ENCODE peak calls at places on chromosomes 11 and 22, in nine cellular contexts. One of them, this sample, is unnamed.

GRCh38 chr11:109707411-109707810 is 285.4 kb downstream of the C11orf87 start:
- DNase-seq in breast epithelium: no peak
- DNase-seq in AG04450: no peak
- DNase-seq in Calu3: no peak
- DNase-seq in foreskin fibroblast: no peak
- DNase-seq in IMR-90: no peak
- DNase-seq in spleen: no peak
- DNase-seq in activated CD8-positive, alpha-beta T cell treated with anti-CD3 and anti-CD28 coated beads for 36 hours: no peak
- DNase-seq in HFFc6: no peak
- DNase-seq in this sample: no peak

GRCh38 chr22:36870250-36870649 is 9.4 kb downstream of the NCF4 start:
- DNase-seq in IMR-90: no peak
- DNase-seq in Calu3: peak; percentile 69
- DNase-seq in foreskin fibroblast: no peak
- DNase-seq in HFFc6: no peak
- DNase-seq in spleen: no peak
- DNase-seq in activated CD8-positive, alpha-beta T cell treated with anti-CD3 and anti-CD28 coated beads for 36 hours: no peak
- DNase-seq in breast epithelium: peak; percentile 45
- DNase-seq in AG04450: no peak
- DNase-seq in this sample: no peak

GRCh38 chr11:133530501-133530835 is 1.8 kb downstream of the OPCML start:
- DNase-seq in HFFc6: no peak
- DNase-seq in AG04450: no peak
- DNase-seq in spleen: no peak
- DNase-seq in IMR-90: no peak
- DNase-seq in activated CD8-positive, alpha-beta T cell treated with anti-CD3 and anti-CD28 coated beads for 36 hours: no peak
- DNase-seq in breast epithelium: no peak
- DNase-seq in Calu3: no peak
- DNase-seq in foreskin fibroblast: no peak
- DNase-seq in this sample: no peak

GRCh38 chr11:59669611-59670009 is 773 bp upstream of the PATL1 start:
- DNase-seq in spleen: peak; percentile 91
- DNase-seq in breast epithelium: peak; percentile 31
- DNase-seq in foreskin fibroblast: peak; percentile 76
- DNase-seq in Calu3: peak; percentile 21
- DNase-seq in HFFc6: peak; percentile 44
- DNase-seq in IMR-90: peak; percentile 49
- DNase-seq in AG04450: no peak
- DNase-seq in activated CD8-positive, alpha-beta T cell treated with anti-CD3 and anti-CD28 coated beads for 36 hours: no peak
- DNase-seq in this sample: peak; percentile 2

GRCh38 chr11:9861860-9862725 is 198.2 kb downstream of the SWAP70 start:
- DNase-seq in spleen: no peak
- DNase-seq in foreskin fibroblast: peak; percentile 84
- DNase-seq in Calu3: peak; percentile 61
- DNase-seq in HFFc6: peak; percentile 70
- DNase-seq in breast epithelium: peak; percentile 25
- DNase-seq in IMR-90: peak; percentile 75
- DNase-seq in AG04450: no peak
- DNase-seq in activated CD8-positive, alpha-beta T cell treated with anti-CD3 and anti-CD28 coated beads for 36 hours: peak; percentile 70
- DNase-seq in this sample: no peak

GRCh38 chr11:76236092-76237026 is 30.1 kb upstream of the WNT11 start:
- DNase-seq in breast epithelium: no peak
- DNase-seq in HFFc6: peak; percentile 38
- DNase-seq in Calu3: peak; percentile 63
- DNase-seq in spleen: peak; percentile 89
- DNase-seq in IMR-90: peak; percentile 33
- DNase-seq in foreskin fibroblast: peak; percentile 80
- DNase-seq in activated CD8-positive, alpha-beta T cell treated with anti-CD3 and anti-CD28 coated beads for 36 hours: peak; percentile 70
- DNase-seq in AG04450: no peak
- DNase-seq in this sample: no peak

GRCh38 chr11:71365626-71366025 is 82.6 kb downstream of the DHCR7 start:
- DNase-seq in spleen: no peak
- DNase-seq in HFFc6: no peak
- DNase-seq in breast epithelium: no peak
- DNase-seq in IMR-90: no peak
- DNase-seq in activated CD8-positive, alpha-beta T cell treated with anti-CD3 and anti-CD28 coated beads for 36 hours: no peak
- DNase-seq in AG04450: no peak
- DNase-seq in Calu3: no peak
- DNase-seq in foreskin fibroblast: no peak
- DNase-seq in this sample: no peak

GRCh38 chr11:31656051-31656450 is 146.5 kb downstream of the ELP4 start:
- DNase-seq in IMR-90: peak; percentile 9
- DNase-seq in activated CD8-positive, alpha-beta T cell treated with anti-CD3 and anti-CD28 coated beads for 36 hours: no peak
- DNase-seq in foreskin fibroblast: no peak
- DNase-seq in spleen: no peak
- DNase-seq in breast epithelium: no peak
- DNase-seq in HFFc6: peak; percentile 18
- DNase-seq in AG04450: no peak
- DNase-seq in Calu3: no peak
- DNase-seq in this sample: no peak

GRCh38 chr11:59224419-59224928 is 11.7 kb upstream of the MPEG1 start:
- DNase-seq in HFFc6: no peak
- DNase-seq in activated CD8-positive, alpha-beta T cell treated with anti-CD3 and anti-CD28 coated beads for 36 hours: no peak
- DNase-seq in spleen: no peak
- DNase-seq in Calu3: no peak
- DNase-seq in breast epithelium: no peak
- DNase-seq in AG04450: no peak
- DNase-seq in IMR-90: no peak
- DNase-seq in foreskin fibroblast: peak; percentile 10
- DNase-seq in this sample: no peak

DNA sequence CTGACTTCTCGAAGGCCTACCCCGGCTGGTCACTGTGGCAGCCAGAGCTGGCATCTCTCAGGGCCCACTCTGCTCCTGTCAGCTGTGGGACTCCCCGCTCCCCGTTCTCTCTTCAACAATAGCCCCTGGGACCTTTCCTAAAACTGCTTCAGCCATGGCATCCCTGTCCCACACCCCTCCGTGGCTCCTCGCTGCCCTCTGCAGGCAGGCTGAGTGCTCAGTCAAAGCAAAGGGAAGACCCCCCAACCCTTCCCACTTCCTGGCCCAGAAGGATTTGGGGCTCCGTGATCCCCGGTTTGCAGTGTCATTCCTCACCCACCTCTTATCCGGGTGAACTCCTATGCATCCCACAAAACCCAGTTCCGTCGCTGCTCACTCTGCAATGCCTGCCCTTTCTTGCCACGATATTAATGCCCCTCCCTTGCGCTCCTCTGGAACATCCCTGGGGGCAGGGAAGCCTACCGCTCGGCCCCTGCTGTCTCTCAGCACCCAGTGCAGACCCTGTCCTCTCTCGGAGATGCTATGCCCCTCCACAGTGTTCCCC is 1.6 kb upstream of the TH start:
- DNase-seq in foreskin fibroblast: no peak
- DNase-seq in IMR-90: no peak
- DNase-seq in breast epithelium: no peak
- DNase-seq in AG04450: no peak
- DNase-seq in HFFc6: no peak
- DNase-seq in activated CD8-positive, alpha-beta T cell treated with anti-CD3 and anti-CD28 coated beads for 36 hours: peak; percentile 24
- DNase-seq in spleen: no peak
- DNase-seq in Calu3: peak; percentile 50
- DNase-seq in this sample: no peak
- TF ChIP-seq CTCF in foreskin fibroblast: peak; percentile 45
- TF ChIP-seq CTCF in IMR-90: peak; percentile 34
- TF ChIP-seq CTCF in breast epithelium: no peak
- TF ChIP-seq CTCF in AG04450: peak; percentile 37
- TF ChIP-seq CTCF in HFFc6: peak; percentile 55
- TF ChIP-seq CTCF in activated CD8-positive, alpha-beta T cell treated with anti-CD3 and anti-CD28 coated beads for 36 hours: peak; percentile 31
- TF ChIP-seq CTCF in spleen: no peak
- TF ChIP-seq CTCF in Calu3: peak; percentile 25
- TF ChIP-seq CTCF in this sample: peak; percentile 33

DNA sequence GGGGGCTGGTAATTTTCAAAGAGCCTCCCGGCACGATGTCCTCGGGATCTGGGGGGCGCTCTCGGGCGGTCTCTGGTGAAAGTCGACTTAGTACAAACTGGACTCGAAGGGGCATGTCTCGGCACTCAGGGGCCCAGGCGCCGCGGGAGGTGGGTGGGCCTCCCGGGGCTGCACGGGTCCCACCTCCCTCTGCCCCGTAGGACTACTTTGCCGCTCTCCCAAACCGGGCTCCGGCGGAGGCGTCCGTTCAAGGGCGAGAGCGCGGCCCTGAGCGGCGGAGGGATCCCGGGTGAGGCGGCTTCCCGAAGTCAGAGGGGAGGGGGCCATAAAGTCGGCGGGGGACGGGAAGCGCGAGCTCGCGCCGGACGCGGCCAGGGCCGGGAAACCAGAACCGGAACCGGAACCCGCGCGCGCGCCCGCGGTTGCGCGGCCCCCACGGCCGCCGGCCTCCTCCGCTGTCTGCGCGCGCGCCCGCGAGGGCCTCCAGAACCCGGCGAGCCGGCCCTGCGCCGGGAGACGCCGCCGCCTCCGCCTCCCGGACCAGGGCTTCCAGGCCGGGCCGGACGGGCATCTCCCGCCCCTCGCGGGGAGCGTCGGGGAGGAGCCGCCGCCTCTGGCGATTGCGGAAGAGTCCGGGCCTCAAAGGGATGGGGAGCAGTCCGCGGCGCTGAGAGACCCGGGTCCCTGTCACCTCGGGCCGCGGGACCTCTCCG is at the start of gene ARHGEF12:
- DNase-seq in foreskin fibroblast: peak; percentile 100
- DNase-seq in AG04450: peak; percentile 97
- DNase-seq in IMR-90: peak; percentile 97
- DNase-seq in activated CD8-positive, alpha-beta T cell treated with anti-CD3 and anti-CD28 coated beads for 36 hours: peak; percentile 83
- DNase-seq in spleen: peak; percentile 96
- DNase-seq in Calu3: peak; percentile 91
- DNase-seq in breast epithelium: peak; percentile 92
- DNase-seq in HFFc6: peak; percentile 93
- DNase-seq in this sample: peak; percentile 98
- TF ChIP-seq CTCF in foreskin fibroblast: no peak
- TF ChIP-seq CTCF in AG04450: peak; percentile 47
- TF ChIP-seq CTCF in IMR-90: peak; percentile 31
- TF ChIP-seq CTCF in activated CD8-positive, alpha-beta T cell treated with anti-CD3 and anti-CD28 coated beads for 36 hours: no peak
- TF ChIP-seq CTCF in spleen: no peak
- TF ChIP-seq CTCF in Calu3: no peak
- TF ChIP-seq CTCF in breast epithelium: no peak
- TF ChIP-seq CTCF in HFFc6: peak; percentile 71
- TF ChIP-seq CTCF in this sample: peak; percentile 50

DNA sequence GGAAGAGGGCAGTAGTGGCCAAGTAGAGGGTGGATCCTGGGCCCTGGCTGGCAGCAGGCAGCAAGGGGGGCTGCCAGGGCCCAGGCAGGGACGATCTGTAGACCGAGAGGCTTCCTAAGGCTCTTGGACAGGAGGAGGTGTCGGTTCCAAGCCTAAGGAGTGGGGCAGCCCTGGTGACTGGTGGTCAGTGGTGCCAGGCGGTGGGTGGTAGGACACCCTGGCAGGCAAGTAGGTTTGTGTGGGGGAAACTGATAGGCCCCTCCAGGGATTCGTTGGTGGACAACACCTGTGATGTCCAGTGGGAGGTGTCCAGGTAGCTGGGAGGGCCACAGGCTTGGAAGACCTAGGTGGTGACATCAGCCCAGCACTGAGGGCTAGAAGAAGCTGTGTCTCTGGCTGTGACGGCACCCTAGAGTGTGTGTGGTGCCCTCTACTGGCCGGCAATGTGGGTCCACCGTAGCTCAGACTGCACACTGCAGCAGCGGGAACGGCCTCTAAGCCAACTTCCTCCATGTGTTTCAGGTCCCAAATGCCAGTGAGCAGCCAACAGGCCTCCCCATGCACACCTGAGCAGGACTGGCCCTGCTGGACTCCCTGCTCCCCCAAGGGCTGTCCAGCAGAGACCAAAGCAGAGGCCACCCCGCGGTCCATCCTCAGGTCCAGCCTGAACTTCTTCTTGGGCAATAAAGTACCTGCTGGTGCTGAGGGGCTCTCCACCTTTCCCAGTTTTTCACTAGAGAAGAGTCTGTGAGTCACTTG is 9.4 kb upstream of the SAMM50 start:
- DNase-seq in activated CD8-positive, alpha-beta T cell treated with anti-CD3 and anti-CD28 coated beads for 36 hours: peak; percentile 86
- DNase-seq in Calu3: peak; percentile 82
- DNase-seq in breast epithelium: no peak
- DNase-seq in AG04450: no peak
- DNase-seq in spleen: peak; percentile 85
- DNase-seq in HFFc6: peak; percentile 61
- DNase-seq in IMR-90: peak; percentile 59
- DNase-seq in foreskin fibroblast: peak; percentile 79
- DNase-seq in this sample: no peak
- TF ChIP-seq CTCF in activated CD8-positive, alpha-beta T cell treated with anti-CD3 and anti-CD28 coated beads for 36 hours: peak; percentile 83
- TF ChIP-seq CTCF in Calu3: peak; percentile 72
- TF ChIP-seq CTCF in breast epithelium: peak; percentile 44
- TF ChIP-seq CTCF in AG04450: peak; percentile 78
- TF ChIP-seq CTCF in spleen: peak; percentile 29
- TF ChIP-seq CTCF in HFFc6: peak; percentile 87
- TF ChIP-seq CTCF in IMR-90: peak; percentile 79
- TF ChIP-seq CTCF in foreskin fibroblast: peak; percentile 84
- TF ChIP-seq CTCF in this sample: peak; percentile 78

DNA sequence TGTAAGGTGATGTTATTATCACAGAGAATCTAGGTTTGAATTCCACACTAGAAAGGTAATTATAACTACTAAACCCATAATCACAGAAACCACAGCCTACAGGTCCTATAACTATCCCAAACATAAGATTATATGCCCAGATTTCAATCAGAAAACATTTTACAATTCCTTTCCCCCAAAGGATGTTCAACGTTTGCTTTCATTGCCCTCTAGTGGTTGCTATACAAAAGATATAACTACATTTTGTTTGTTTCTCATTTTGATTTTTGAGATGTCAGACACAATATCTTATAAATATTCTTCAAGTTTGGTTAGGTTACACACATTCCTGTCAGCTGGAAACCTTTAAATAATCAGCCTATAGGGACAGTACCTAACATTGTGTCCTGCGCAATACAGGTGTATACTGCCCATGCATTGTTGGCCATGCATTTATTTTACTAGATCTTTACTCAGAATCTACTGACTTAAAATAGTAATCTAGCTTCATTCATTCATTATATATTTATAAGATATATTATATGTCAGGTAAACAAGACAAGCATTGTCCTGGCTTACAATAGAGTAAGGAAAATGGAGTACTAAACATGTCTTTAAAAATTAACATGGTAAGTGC is 530.5 kb upstream of the CCDC90B start:
- DNase-seq in activated CD8-positive, alpha-beta T cell treated with anti-CD3 and anti-CD28 coated beads for 36 hours: no peak
- DNase-seq in foreskin fibroblast: peak; percentile 38
- DNase-seq in IMR-90: peak; percentile 42
- DNase-seq in AG04450: no peak
- DNase-seq in breast epithelium: no peak
- DNase-seq in HFFc6: peak; percentile 31
- DNase-seq in spleen: no peak
- DNase-seq in Calu3: no peak
- DNase-seq in this sample: no peak
- TF ChIP-seq CTCF in activated CD8-positive, alpha-beta T cell treated with anti-CD3 and anti-CD28 coated beads for 36 hours: peak; percentile 50
- TF ChIP-seq CTCF in foreskin fibroblast: peak; percentile 48
- TF ChIP-seq CTCF in IMR-90: peak; percentile 74
- TF ChIP-seq CTCF in AG04450: peak; percentile 71
- TF ChIP-seq CTCF in breast epithelium: peak; percentile 31
- TF ChIP-seq CTCF in HFFc6: peak; percentile 89
- TF ChIP-seq CTCF in spleen: no peak
- TF ChIP-seq CTCF in Calu3: peak; percentile 28
- TF ChIP-seq CTCF in this sample: peak; percentile 61

GRCh38 chr22:43268261-43268660 is 74.9 kb downstream of the SCUBE1 start:
- DNase-seq in Calu3: no peak
- DNase-seq in spleen: no peak
- DNase-seq in IMR-90: no peak
- DNase-seq in breast epithelium: no peak
- DNase-seq in HFFc6: no peak
- DNase-seq in activated CD8-positive, alpha-beta T cell treated with anti-CD3 and anti-CD28 coated beads for 36 hours: no peak
- DNase-seq in AG04450: no peak
- DNase-seq in foreskin fibroblast: no peak
- DNase-seq in this sample: no peak
- TF ChIP-seq CTCF in Calu3: no peak
- TF ChIP-seq CTCF in spleen: no peak
- TF ChIP-seq CTCF in IMR-90: no peak
- TF ChIP-seq CTCF in breast epithelium: no peak
- TF ChIP-seq CTCF in HFFc6: no peak
- TF ChIP-seq CTCF in activated CD8-positive, alpha-beta T cell treated with anti-CD3 and anti-CD28 coated beads for 36 hours: no peak
- TF ChIP-seq CTCF in AG04450: no peak
- TF ChIP-seq CTCF in foreskin fibroblast: no peak
- TF ChIP-seq CTCF in this sample: no peak

GRCh38 chr11:73931039-73931645 is 19.7 kb upstream of the DNAJB13 start:
- DNase-seq in Calu3: peak; percentile 42
- DNase-seq in breast epithelium: no peak
- DNase-seq in foreskin fibroblast: peak; percentile 71
- DNase-seq in IMR-90: peak; percentile 84
- DNase-seq in spleen: no peak
- DNase-seq in AG04450: peak; percentile 54
- DNase-seq in HFFc6: peak; percentile 55
- DNase-seq in activated CD8-positive, alpha-beta T cell treated with anti-CD3 and anti-CD28 coated beads for 36 hours: peak; percentile 31
- DNase-seq in this sample: peak; percentile 29
- TF ChIP-seq CTCF in Calu3: peak; percentile 27
- TF ChIP-seq CTCF in breast epithelium: no peak
- TF ChIP-seq CTCF in foreskin fibroblast: peak; percentile 50
- TF ChIP-seq CTCF in IMR-90: peak; percentile 64
- TF ChIP-seq CTCF in spleen: no peak
- TF ChIP-seq CTCF in AG04450: peak; percentile 59
- TF ChIP-seq CTCF in HFFc6: peak; percentile 70
- TF ChIP-seq CTCF in activated CD8-positive, alpha-beta T cell treated with anti-CD3 and anti-CD28 coated beads for 36 hours: no peak
- TF ChIP-seq CTCF in this sample: peak; percentile 33

This sample was measured in AG09319.